ENCODE peak calls at places on chromosomes 5 and 9, in six cellular contexts. Y is IMR-90, R is neuronal stem cell, H is trophoblast cell, A is H9, O is H1. S is an unnamed sample.

GRCh38 chr5:87127956-87128687 is 139.6 kb upstream of the RASA1 start:
- DNase-seq in O (no peak), Y (peak), A (no peak), H (peak), R (no peak), S (no peak)

GRCh38 chr5:17343675-17344074 is 126.2 kb downstream of the BASP1 start:
- DNase-seq in Y (peak), O (no peak), H (no peak), R (no peak), A (no peak), S (peak)

GRCh38 chr9:14887149-14887548 is 23.1 kb downstream of the FREM1 start:
- DNase-seq in Y (no peak), O (no peak), R (no peak), A (no peak), H (no peak), S (no peak)

GRCh38 chr9:135035781-135036760 is 51.4 kb upstream of the OLFM1 start:
- DNase-seq in O (peak), R (no peak), A (peak), H (no peak), Y (no peak), S (no peak)

GRCh38 chr5:131382407-131383395 is 118.8 kb downstream of the CDC42SE2 start:
- DNase-seq in O (no peak), Y (peak), R (peak), A (peak), H (peak), S (peak)

GRCh38 chr9:23820731-23821399 is 5.2 kb downstream of the ELAVL2 start:
- DNase-seq in H (no peak), R (no peak), O (peak), Y (no peak), A (peak), S (no peak)

GRCh38 chr9:106860731-106861584 is 2.0 kb upstream of the ZNF462 start:
- DNase-seq in A (peak), H (peak), R (peak), Y (peak), O (peak), S (peak)

GRCh38 chr5:61450880-61451279 is 118.8 kb downstream of the ZSWIM6 start:
- DNase-seq in H (no peak), A (no peak), Y (peak), O (no peak), R (no peak), S (peak)

GRCh38 chr5:181241393-181241975 is 2.2 kb downstream of the RACK1 start:
- DNase-seq in O (no peak), R (no peak), A (no peak), H (peak), Y (peak), S (peak)

GRCh38 chr5:61397238-61397637 is 65.2 kb downstream of the ZSWIM6 start:
- DNase-seq in R (no peak), Y (peak), A (no peak), O (no peak), H (no peak), S (peak)

GRCh38 chr9:3825724-3826123 is 299.9 kb upstream of the RFX3 start:
- DNase-seq in O (no peak), A (peak), H (no peak), R (no peak), Y (no peak), S (no peak)

DNA sequence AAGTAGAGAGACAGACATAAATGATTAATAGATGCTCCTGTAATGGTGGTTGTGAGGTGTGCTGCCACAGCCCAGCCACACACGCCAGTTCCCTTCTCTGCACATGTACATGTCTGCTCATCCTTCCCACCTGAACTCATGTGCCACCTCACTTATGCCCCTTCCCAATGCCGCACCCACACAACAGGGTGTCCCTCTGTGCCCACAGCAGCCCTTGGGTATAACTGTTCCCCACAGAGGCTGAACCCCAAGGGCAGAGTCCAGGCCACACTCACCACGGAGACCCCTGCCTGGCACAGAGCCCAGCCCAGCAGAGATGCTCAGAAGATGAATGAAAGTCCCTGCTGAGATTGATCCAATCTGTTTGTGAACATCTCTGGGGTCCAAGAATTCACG is 29.7 kb downstream of the IRF1 start:
- DNase-seq in H (no peak), A (no peak), O (no peak), R (no peak), Y (no peak), S (no peak)
- H3K14ac ChIP-seq in H (no peak), A (no peak), O (no peak), R (no peak), Y (peak), S (peak)

DNA sequence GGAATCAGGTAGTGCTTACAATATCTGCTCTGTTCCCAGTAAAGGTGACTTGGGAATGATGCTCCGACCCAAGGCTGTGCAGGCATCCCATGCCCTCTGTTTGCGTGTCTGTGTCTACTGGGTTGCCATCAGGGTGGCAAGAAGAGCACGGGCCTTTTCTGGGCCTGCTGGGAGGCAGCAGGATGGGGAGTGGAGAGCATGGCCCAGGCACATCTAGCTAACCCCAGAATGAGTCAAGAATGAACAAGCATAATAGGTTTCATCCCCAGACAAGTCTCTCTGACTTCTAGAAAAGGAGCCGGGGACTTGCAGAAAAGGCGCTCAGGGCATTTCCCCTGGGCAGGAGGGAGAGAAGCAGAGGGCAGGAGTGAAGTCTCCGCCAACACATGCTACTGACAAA is 260.4 kb downstream of the IRX1 start:
- DNase-seq in A (no peak), O (no peak), Y (no peak), R (no peak), H (no peak), S (no peak)
- H3K14ac ChIP-seq in A (no peak), O (no peak), Y (no peak), R (no peak), H (no peak), S (no peak)

DNA sequence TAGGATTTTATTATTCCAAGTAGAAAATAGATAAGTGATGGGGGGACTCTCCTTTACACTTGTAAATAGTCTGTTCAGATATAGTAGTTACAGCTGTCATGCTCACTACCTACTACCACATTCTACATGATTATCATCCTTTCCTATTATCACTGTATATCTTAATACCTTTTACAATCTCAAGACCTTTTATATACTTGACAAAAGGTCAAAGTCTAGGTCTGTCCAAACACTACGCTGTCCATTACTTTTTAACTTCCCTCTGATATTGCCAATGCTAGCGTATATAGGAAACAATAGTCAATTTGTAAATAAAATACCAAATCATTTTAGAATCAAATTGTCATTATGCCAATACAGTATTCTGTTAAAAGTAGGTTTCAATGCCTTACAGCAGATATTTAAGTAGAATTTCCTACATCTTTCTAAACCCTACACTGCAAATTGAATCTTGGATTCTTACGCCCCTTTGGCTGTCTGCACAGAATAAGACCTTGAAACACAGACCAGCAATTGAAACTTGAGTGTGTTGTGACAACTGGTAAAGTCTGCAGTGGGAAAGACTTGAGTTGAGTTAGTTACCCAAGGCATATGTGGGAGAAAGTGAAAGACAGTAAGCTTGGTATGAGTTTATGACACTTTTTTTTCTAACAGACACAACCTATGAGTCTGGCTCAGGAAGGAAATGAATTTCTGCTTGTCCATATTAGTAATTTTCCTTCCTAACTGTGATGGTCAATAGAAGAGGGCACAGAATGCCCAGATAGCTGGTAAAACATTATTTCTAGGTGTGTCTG is 827.6 kb upstream of the ACO1 start:
- DNase-seq in H (no peak), O (no peak), Y (no peak), A (no peak), R (no peak), S (no peak)
- H3K14ac ChIP-seq in H (no peak), O (no peak), Y (no peak), A (no peak), R (no peak), S (no peak)

GRCh38 chr9:35904966-35905781 is 828 bp upstream of the HRCT1 start:
- DNase-seq in R (no peak), Y (peak), H (peak), A (no peak), O (no peak), S (peak)

GRCh38 chr9:35904338-35904737 is 1.7 kb upstream of the HRCT1 start:
- DNase-seq in O (no peak), H (no peak), Y (no peak), A (no peak), R (no peak), S (no peak)

GRCh38 chr9:35905912-35906679 is at the start of gene HRCT1:
- DNase-seq in A (no peak), R (no peak), H (peak), Y (peak), O (no peak), S (peak)

GRCh38 chr9:35906923-35907699 is 1.1 kb downstream of the HRCT1 start:
- DNase-seq in A (no peak), Y (peak), H (peak), R (no peak), O (no peak), S (peak)

GRCh38 chr9:35903049-35903448 is 3.0 kb upstream of the HRCT1 start:
- DNase-seq in Y (peak), R (no peak), O (no peak), H (peak), A (no peak), S (peak)
- H3K14ac ChIP-seq in Y (no peak), R (no peak), O (no peak), H (no peak), A (no peak), S (no peak)